ENCODE peak calls at places on chromosomes 1 and 21, in six cellular contexts. O, H, C, J, I and X are unnamed samples.

GRCh38 chr21:27244796-27245195 is 277.9 kb upstream of the ADAMTS5 start:
- DNase-seq in O (no peak), H (peak; percentile 55), C (no peak), J (no peak), I (no peak), X (no peak)

GRCh38 chr1:151981178-151981525 is 12.5 kb downstream of the S100A10 start:
- DNase-seq in O (no peak), H (peak; percentile 57), C (no peak), J (no peak), I (no peak), X (no peak)

GRCh38 chr1:221989741-221990140 is 247.9 kb upstream of the DUSP10 start:
- DNase-seq in O (no peak), H (no peak), C (peak; percentile 69), J (no peak), I (no peak), X (no peak)

GRCh38 chr1:13700521-13701273 is 709 bp downstream of the PRDM2 start:
- DNase-seq in O (no peak), H (peak; percentile 51), C (peak; percentile 20), J (peak; percentile 52), I (peak; percentile 46), X (peak; percentile 51)

GRCh38 chr1:70970407-70970806 is 77.2 kb downstream of the PTGER3 start:
- DNase-seq in O (no peak), H (no peak), C (no peak), J (no peak), I (no peak), X (no peak)

GRCh38 chr1:14626869-14627607 is 28.6 kb downstream of the KAZN start:
- DNase-seq in O (no peak), H (peak; percentile 13), C (peak; percentile 3), J (peak; percentile 48), I (peak; percentile 38), X (no peak)

GRCh38 chr1:78171736-78172590 is 126.2 kb downstream of the GIPC2 start:
- DNase-seq in O (no peak), H (peak; percentile 87), C (peak; percentile 85), J (no peak), I (no peak), X (no peak)

GRCh38 chr1:248611883-248612282 is 14.4 kb upstream of the OR2T10 start:
- DNase-seq in O (no peak), H (no peak), C (no peak), J (no peak), I (no peak), X (peak; percentile 50)

GRCh38 chr1:226019550-226019949 is 20.4 kb upstream of the SDE2 start:
- DNase-seq in O (peak; percentile 57), H (no peak), C (no peak), J (no peak), I (no peak), X (no peak)

GRCh38 chr1:116268211-116268610 is 104.8 kb upstream of the ATP1A1 start:
- DNase-seq in O (no peak), H (no peak), C (no peak), J (no peak), I (no peak), X (peak; percentile 70)

GRCh38 chr1:205438213-205439158 is 16.6 kb upstream of the LEMD1 start:
- DNase-seq in O (no peak), H (peak; percentile 80), C (peak; percentile 65), J (peak; percentile 74), I (peak; percentile 75), X (peak; percentile 88)

GRCh38 chr1:36446261-36446660 is 4.0 kb downstream of the OSCP1 start:
- DNase-seq in O (no peak), H (no peak), C (no peak), J (peak; percentile 86), I (peak; percentile 76), X (peak; percentile 65)

GRCh38 chr1:42931911-42932422 is 26.7 kb downstream of the SLC2A1 start:
- DNase-seq in O (no peak), H (no peak), C (no peak), J (peak; percentile 30), I (peak; percentile 63), X (no peak)

GRCh38 chr1:229093258-229093540 is 177.7 kb upstream of the RAB4A start:
- DNase-seq in O (no peak), H (no peak), C (no peak), J (peak; percentile 62), I (no peak), X (no peak)

GRCh38 chr1:46691997-46692790 is 20.5 kb downstream of the TEX38 start:
- DNase-seq in O (no peak), H (peak; percentile 42), C (peak; percentile 38), J (no peak), I (no peak), X (peak; percentile 31)

GRCh38 chr1:197302775-197303174 is 34.7 kb downstream of the CRB1 start:
- DNase-seq in O (no peak), H (peak; percentile 15), C (peak; percentile 37), J (no peak), I (no peak), X (peak; percentile 49)

GRCh38 chr1:246583448-246584185 is 17.4 kb downstream of the CNST start:
- DNase-seq in O (no peak), H (peak; percentile 58), C (no peak), J (no peak), I (no peak), X (no peak)

GRCh38 chr1:167650266-167651160 is 20.5 kb downstream of the RCSD1 start:
- DNase-seq in O (no peak), H (no peak), C (no peak), J (no peak), I (no peak), X (no peak)

GRCh38 chr21:44337941-44338895 is 972 bp downstream of the CFAP410 start:
- DNase-seq in O (no peak), H (peak; percentile 46), C (peak; percentile 47), J (peak; percentile 85), I (peak; percentile 72), X (peak; percentile 33)

GRCh38 chr21:31659286-31660133 is at the start of gene SOD1:
- DNase-seq in O (peak; percentile 91), H (peak; percentile 91), C (peak; percentile 89), J (peak; percentile 97), I (peak; percentile 98), X (peak; percentile 97)

GRCh38 chr1:213131851-213132655 is 81.0 kb downstream of the RPS6KC1 start:
- DNase-seq in O (no peak), H (no peak), C (no peak), J (no peak), I (no peak), X (no peak)
- TF ChIP-seq CTCF in O (peak; percentile 9), H (no peak), C (no peak), J (no peak), I (no peak), X (peak; percentile 16)

GRCh38 chr1:81410351-81410750 is 390.4 kb upstream of the ADGRL2 start:
- DNase-seq in O (no peak), H (no peak), C (no peak), J (peak; percentile 24), I (no peak), X (no peak)

GRCh38 chr1:81410919-81411318 is 389.8 kb upstream of the ADGRL2 start:
- DNase-seq in O (no peak), H (no peak), C (no peak), J (no peak), I (no peak), X (no peak)

GRCh38 chr1:81409875-81410274 is 390.9 kb upstream of the ADGRL2 start:
- DNase-seq in O (no peak), H (peak; percentile 5), C (no peak), J (no peak), I (no peak), X (no peak)

GRCh38 chr1:81412954-81413353 is 387.8 kb upstream of the ADGRL2 start:
- DNase-seq in O (no peak), H (no peak), C (no peak), J (peak; percentile 80), I (no peak), X (no peak)

GRCh38 chr1:81414417-81415087 is 386.2 kb upstream of the ADGRL2 start:
- DNase-seq in O (peak; percentile 25), H (peak; percentile 48), C (peak; percentile 23), J (peak; percentile 83), I (peak; percentile 13), X (peak; percentile 74)
- TF ChIP-seq CTCF in O (peak; percentile 38), H (peak; percentile 68), C (peak; percentile 39), J (peak; percentile 99), I (peak; percentile 7), X (peak; percentile 97)

DNA sequence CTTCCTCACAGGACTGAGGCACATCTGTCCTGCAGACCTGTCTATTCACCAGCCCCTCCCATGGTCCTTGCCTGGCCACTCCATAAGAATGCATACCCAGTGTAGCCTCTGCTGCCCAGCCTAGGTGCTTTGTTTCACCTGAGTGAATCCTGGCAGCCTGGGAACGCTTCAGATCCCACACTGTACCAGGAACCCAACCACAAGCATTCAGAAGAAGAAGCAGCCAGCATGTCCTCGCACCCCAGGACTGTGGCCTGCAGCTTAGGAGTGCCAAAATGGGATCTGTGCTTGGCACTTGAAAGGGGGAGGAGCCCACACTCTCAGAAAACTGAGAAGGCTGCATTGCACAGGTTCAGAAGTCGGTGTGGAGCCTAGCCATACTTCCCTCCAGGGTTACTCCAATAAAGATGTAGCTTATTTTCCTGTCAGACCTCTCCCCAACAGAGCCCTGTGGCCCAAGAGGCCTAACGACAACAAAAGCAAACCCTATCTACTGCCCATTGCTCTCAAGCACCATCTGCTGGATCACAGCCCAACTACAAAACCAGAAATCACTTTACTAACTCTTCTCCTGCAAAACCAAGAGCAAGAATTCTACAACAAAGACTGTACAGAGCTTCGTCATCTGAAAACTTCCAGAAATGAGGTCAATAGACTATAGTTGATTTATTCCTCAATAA is 923.1 kb upstream of the NEGR1 start:
- DNase-seq in O (no peak), H (no peak), C (no peak), J (peak; percentile 44), I (no peak), X (peak; percentile 40)
- TF ChIP-seq CTCF in O (no peak), H (no peak), C (no peak), J (peak; percentile 78), I (no peak), X (peak; percentile 55)

GRCh38 chr1:215076312-215076711 is 6.2 kb upstream of the KCNK2 start:
- DNase-seq in O (no peak), H (peak; percentile 58), C (peak; percentile 62), J (peak; percentile 75), I (no peak), X (peak; percentile 24)
- TF ChIP-seq CTCF in O (peak; percentile 46), H (peak; percentile 41), C (peak; percentile 46), J (peak; percentile 77), I (peak; percentile 11), X (peak; percentile 54)

GRCh38 chr1:164446020-164446419 is 113.0 kb upstream of the PBX1 start:
- DNase-seq in O (no peak), H (no peak), C (no peak), J (no peak), I (no peak), X (no peak)

GRCh38 chr1:164443166-164443565 is 115.8 kb upstream of the PBX1 start:
- DNase-seq in O (no peak), H (peak; percentile 21), C (no peak), J (no peak), I (no peak), X (no peak)

GRCh38 chr1:164443836-164444235 is 115.1 kb upstream of the PBX1 start:
- DNase-seq in O (no peak), H (no peak), C (no peak), J (no peak), I (no peak), X (no peak)

DNA sequence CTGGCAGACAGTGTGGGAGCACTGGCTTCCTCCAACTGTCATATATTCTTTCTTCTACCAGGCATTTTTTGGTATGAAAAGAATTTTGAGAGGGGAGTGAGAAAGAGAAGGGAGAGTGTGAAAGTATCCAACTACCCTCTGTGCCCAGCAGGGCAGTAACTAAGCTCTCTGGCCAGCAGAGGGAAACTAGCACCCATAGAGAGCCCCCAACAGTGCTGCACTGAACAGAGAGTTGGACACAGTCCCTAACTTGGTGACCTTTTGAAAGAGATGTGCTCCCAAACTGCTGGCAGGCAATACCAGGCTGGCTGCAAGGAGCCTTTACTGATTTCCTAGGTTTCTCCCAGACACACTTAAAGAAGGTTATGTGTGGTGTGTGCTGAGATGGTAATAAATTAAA is 118.8 kb upstream of the PBX1 start:
- DNase-seq in O (no peak), H (peak; percentile 38), C (no peak), J (peak; percentile 56), I (no peak), X (peak; percentile 41)
- TF ChIP-seq CTCF in O (peak; percentile 26), H (peak; percentile 52), C (peak; percentile 31), J (peak; percentile 52), I (no peak), X (peak; percentile 36)